ENCODE peak calls at places on chromosomes 11 and 22, in ten cellular contexts. Y is foreskin fibroblast; X is GM12865; W is cardiac muscle cell; S is neural crest cell; Q is osteoblast; J is CD4-positive, alpha-beta T cell; H is AG09309; L is cardiac fibroblast; A is NB4. E is an unnamed sample.

GRCh38 chr11:77081381-77081851 is 14.6 kb downstream of the CAPN5 start:
- DNase-seq in Y (no peak), X (no peak), W (no peak), S (no peak), Q (peak; percentile 65), J (no peak), H (no peak), L (no peak), A (no peak), E (peak; percentile 76)

GRCh38 chr11:112321521-112322172 is 61.0 kb upstream of the PLET1 start:
- DNase-seq in Y (peak; percentile 80), X (peak; percentile 15), W (no peak), S (no peak), Q (no peak), J (no peak), H (peak; percentile 64), L (peak; percentile 92), A (peak; percentile 80), E (no peak)

GRCh38 chr11:80846442-80846841 is 1405.6 kb upstream of the TENM4 start:
- DNase-seq in Y (no peak), X (no peak), W (no peak), S (no peak), Q (no peak), J (no peak), H (no peak), L (no peak), A (no peak), E (no peak)

GRCh38 chr11:132451942-132452601 is 1080.2 kb downstream of the OPCML start:
- DNase-seq in Y (no peak), X (no peak), W (no peak), S (no peak), Q (no peak), J (no peak), H (no peak), L (no peak), A (no peak), E (no peak)

GRCh38 chr11:19715373-19715772 is 2.7 kb downstream of the NAV2 start:
- DNase-seq in Y (peak; percentile 97), X (no peak), W (no peak), S (no peak), Q (peak; percentile 92), J (no peak), H (peak; percentile 63), L (peak; percentile 73), A (no peak), E (no peak)

GRCh38 chr11:11043676-11044075 is 185.8 kb upstream of the ZBED5 start:
- DNase-seq in Y (no peak), X (no peak), W (no peak), S (no peak), Q (no peak), J (no peak), H (no peak), L (no peak), A (no peak), E (no peak)

GRCh38 chr11:101862410-101863233 is 52.2 kb upstream of the CEP126 start:
- DNase-seq in Y (peak; percentile 91), X (no peak), W (peak; percentile 59), S (peak; percentile 11), Q (peak; percentile 71), J (no peak), H (peak; percentile 77), L (peak; percentile 78), A (peak; percentile 31), E (no peak)

GRCh38 chr11:22670803-22671202 is 4.4 kb downstream of the GAS2 start:
- DNase-seq in Y (no peak), X (peak; percentile 21), W (peak; percentile 9), S (no peak), Q (peak; percentile 13), J (no peak), H (no peak), L (peak; percentile 10), A (peak; percentile 9), E (no peak)

GRCh38 chr11:100094121-100094865 is 592.8 kb upstream of the ARHGAP42 start:
- DNase-seq in Y (no peak), X (no peak), W (no peak), S (no peak), Q (no peak), J (no peak), H (no peak), L (no peak), A (no peak), E (no peak)

GRCh38 chr11:36156486-36157150 is 132.6 kb downstream of the COMMD9 start:
- DNase-seq in Y (no peak), X (no peak), W (no peak), S (no peak), Q (peak; percentile 48), J (no peak), H (no peak), L (peak; percentile 50), A (no peak), E (no peak)

GRCh38 chr22:32859743-32860142 is 58.2 kb downstream of the TIMP3 start:
- DNase-seq in Y (no peak), X (no peak), W (no peak), S (no peak), Q (no peak), J (no peak), H (no peak), L (no peak), A (no peak), E (no peak)

GRCh38 chr22:23834406-23834805 is 4.4 kb downstream of the DERL3 start:
- DNase-seq in Y (no peak), X (no peak), W (no peak), S (no peak), Q (no peak), J (no peak), H (no peak), L (no peak), A (no peak), E (no peak)

GRCh38 chr11:30825723-30826122 is 239.6 kb upstream of the MPPED2 start:
- DNase-seq in Y (no peak), X (no peak), W (no peak), S (no peak), Q (no peak), J (no peak), H (no peak), L (no peak), A (no peak), E (no peak)

GRCh38 chr22:38835888-38836301 is 7.9 kb downstream of the NPTXR start:
- DNase-seq in Y (peak; percentile 21), X (no peak), W (no peak), S (no peak), Q (peak; percentile 94), J (no peak), H (no peak), L (no peak), A (no peak), E (no peak)

GRCh38 chr11:82494988-82495432 is 238.7 kb downstream of the FAM181B start:
- DNase-seq in Y (no peak), X (peak; percentile 38), W (peak; percentile 26), S (peak; percentile 2), Q (no peak), J (no peak), H (no peak), L (no peak), A (peak; percentile 44), E (no peak)

DNA sequence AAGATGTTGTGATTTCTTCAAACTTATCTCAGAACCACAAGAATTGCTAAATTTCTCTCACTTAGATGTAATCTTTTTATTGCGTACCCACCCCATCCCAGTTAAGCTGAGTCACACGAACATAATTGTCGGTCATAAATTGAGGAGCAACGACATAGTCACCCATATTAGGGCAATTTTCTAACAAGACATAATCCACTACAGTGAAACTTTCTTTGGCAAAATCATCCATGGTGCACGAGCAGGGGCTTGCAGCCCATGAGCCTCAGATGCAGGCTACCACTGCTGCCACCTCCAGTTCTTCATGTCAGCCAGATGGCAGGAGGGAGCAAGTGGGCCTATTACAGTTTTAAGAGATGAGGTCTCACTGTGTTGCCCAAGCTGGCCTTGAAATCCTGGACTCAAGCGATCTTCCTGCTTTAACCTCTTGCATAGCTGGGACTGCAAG is 70.3 kb upstream of the GRK2 start:
- DNase-seq in Y (peak; percentile 68), X (no peak), W (no peak), S (no peak), Q (no peak), J (no peak), H (peak; percentile 88), L (peak; percentile 11), A (peak; percentile 93), E (no peak)
- TF ChIP-seq CTCF in Y (no peak), X (no peak), W (no peak), S (no peak), Q (peak; percentile 14), J (no peak), H (peak; percentile 24), L (no peak), A (peak; percentile 11), E (no peak)

GRCh38 chr11:33622806-33623205 is 77.8 kb downstream of the C11orf91 start:
- DNase-seq in Y (no peak), X (peak; percentile 58), W (no peak), S (no peak), Q (no peak), J (no peak), H (no peak), L (no peak), A (no peak), E (no peak)
- TF ChIP-seq CTCF in Y (no peak), X (no peak), W (no peak), S (no peak), Q (no peak), J (no peak), H (no peak), L (no peak), A (no peak), E (no peak)

GRCh38 chr11:61793084-61793828 is 545 bp downstream of the FEN1 start:
- DNase-seq in Y (peak; percentile 17), X (peak; percentile 23), W (no peak), S (no peak), Q (peak; percentile 74), J (no peak), H (no peak), L (no peak), A (peak; percentile 48), E (peak; percentile 70)

GRCh38 chr11:61793829-61794204 is 1.1 kb downstream of the FEN1 start:
- DNase-seq in Y (no peak), X (no peak), W (no peak), S (no peak), Q (no peak), J (no peak), H (no peak), L (no peak), A (no peak), E (peak; percentile 22)

GRCh38 chr11:61794579-61794978 is 1.9 kb downstream of the FEN1 start:
- DNase-seq in Y (no peak), X (no peak), W (no peak), S (no peak), Q (no peak), J (no peak), H (no peak), L (no peak), A (no peak), E (no peak)

GRCh38 chr11:61792310-61793083 is at the start of the genes FEN1 and TMEM258:
- DNase-seq in Y (peak; percentile 96), X (peak; percentile 95), W (peak; percentile 92), S (peak; percentile 86), Q (peak; percentile 97), J (peak; percentile 81), H (peak; percentile 82), L (peak; percentile 96), A (peak; percentile 95), E (no peak)

GRCh38 chr11:61791737-61792309 is 576 bp downstream of the TMEM258 start:
- DNase-seq in Y (peak; percentile 94), X (peak; percentile 75), W (peak; percentile 84), S (peak; percentile 70), Q (peak; percentile 95), J (no peak), H (peak; percentile 68), L (peak; percentile 96), A (peak; percentile 74), E (no peak)
- TF ChIP-seq CTCF in Y (no peak), X (no peak), W (no peak), S (no peak), Q (no peak), J (no peak), H (no peak), L (no peak), A (no peak), E (no peak)

GRCh38 chr22:50250249-50250554 is 863 bp downstream of the HDAC10 start:
- DNase-seq in Y (no peak), X (no peak), W (no peak), S (no peak), Q (no peak), J (no peak), H (no peak), L (no peak), A (no peak), E (no peak)
- TF ChIP-seq CTCF in Y (no peak), X (no peak), W (no peak), S (no peak), Q (no peak), J (no peak), H (no peak), L (no peak), A (no peak), E (no peak)